ENCODE peak calls at places on chromosomes 11 and 22, in six cellular contexts. One of them, this sample, is unnamed.

GRCh38 chr11:18151581-18151980 is 19.2 kb downstream of the MRGPRX3 start:
- DNase-seq in body of pancreas: no peak
- DNase-seq in MCF 10A: no peak
- DNase-seq in activated naive CD4-positive, alpha-beta T cell: no peak
- DNase-seq in fibroblast of the conjunctiva: no peak
- DNase-seq in stimulated activated CD4-positive, alpha-beta T cell treated with anti-CD3 and anti-CD28 coated beads, TNF-alpha, amount 100 ng/mL, for 1 hour: no peak
- DNase-seq in this sample: no peak

GRCh38 chr11:111456086-111456858 is 55.9 kb downstream of the BTG4 start:
- DNase-seq in body of pancreas: no peak
- DNase-seq in MCF 10A: no peak
- DNase-seq in activated naive CD4-positive, alpha-beta T cell: no peak
- DNase-seq in fibroblast of the conjunctiva: no peak
- DNase-seq in stimulated activated CD4-positive, alpha-beta T cell treated with anti-CD3 and anti-CD28 coated beads, TNF-alpha, amount 100 ng/mL, for 1 hour: no peak
- DNase-seq in this sample: no peak

GRCh38 chr22:49057910-49058309 is 769.8 kb downstream of the BRD1 start:
- DNase-seq in body of pancreas: no peak
- DNase-seq in MCF 10A: no peak
- DNase-seq in activated naive CD4-positive, alpha-beta T cell: no peak
- DNase-seq in fibroblast of the conjunctiva: no peak
- DNase-seq in stimulated activated CD4-positive, alpha-beta T cell treated with anti-CD3 and anti-CD28 coated beads, TNF-alpha, amount 100 ng/mL, for 1 hour: no peak
- DNase-seq in this sample: no peak

GRCh38 chr11:14618060-14618459 is 25.5 kb upstream of the PDE3B start:
- DNase-seq in body of pancreas: no peak
- DNase-seq in MCF 10A: no peak
- DNase-seq in activated naive CD4-positive, alpha-beta T cell: no peak
- DNase-seq in fibroblast of the conjunctiva: no peak
- DNase-seq in stimulated activated CD4-positive, alpha-beta T cell treated with anti-CD3 and anti-CD28 coated beads, TNF-alpha, amount 100 ng/mL, for 1 hour: no peak
- DNase-seq in this sample: peak

GRCh38 chr11:132631956-132632355 is 900.3 kb downstream of the OPCML start:
- DNase-seq in body of pancreas: no peak
- DNase-seq in MCF 10A: no peak
- DNase-seq in activated naive CD4-positive, alpha-beta T cell: no peak
- DNase-seq in fibroblast of the conjunctiva: no peak
- DNase-seq in stimulated activated CD4-positive, alpha-beta T cell treated with anti-CD3 and anti-CD28 coated beads, TNF-alpha, amount 100 ng/mL, for 1 hour: no peak
- DNase-seq in this sample: no peak

GRCh38 chr11:47946682-47947575 is 33.4 kb upstream of the PTPRJ start:
- DNase-seq in body of pancreas: peak
- DNase-seq in MCF 10A: peak
- DNase-seq in activated naive CD4-positive, alpha-beta T cell: no peak
- DNase-seq in fibroblast of the conjunctiva: peak
- DNase-seq in stimulated activated CD4-positive, alpha-beta T cell treated with anti-CD3 and anti-CD28 coated beads, TNF-alpha, amount 100 ng/mL, for 1 hour: no peak
- DNase-seq in this sample: no peak

GRCh38 chr11:64409707-64410395 is 50.9 kb downstream of the RPS6KA4 start:
- DNase-seq in body of pancreas: no peak
- DNase-seq in MCF 10A: no peak
- DNase-seq in activated naive CD4-positive, alpha-beta T cell: no peak
- DNase-seq in fibroblast of the conjunctiva: no peak
- DNase-seq in stimulated activated CD4-positive, alpha-beta T cell treated with anti-CD3 and anti-CD28 coated beads, TNF-alpha, amount 100 ng/mL, for 1 hour: no peak
- DNase-seq in this sample: no peak

GRCh38 chr11:15278129-15278528 is 163.4 kb downstream of the INSC start:
- DNase-seq in body of pancreas: no peak
- DNase-seq in MCF 10A: no peak
- DNase-seq in activated naive CD4-positive, alpha-beta T cell: no peak
- DNase-seq in fibroblast of the conjunctiva: no peak
- DNase-seq in stimulated activated CD4-positive, alpha-beta T cell treated with anti-CD3 and anti-CD28 coated beads, TNF-alpha, amount 100 ng/mL, for 1 hour: no peak
- DNase-seq in this sample: no peak

GRCh38 chr22:33684059-33684458 is 236.2 kb downstream of the LARGE1 start:
- DNase-seq in body of pancreas: no peak
- DNase-seq in MCF 10A: no peak
- DNase-seq in activated naive CD4-positive, alpha-beta T cell: no peak
- DNase-seq in fibroblast of the conjunctiva: no peak
- DNase-seq in stimulated activated CD4-positive, alpha-beta T cell treated with anti-CD3 and anti-CD28 coated beads, TNF-alpha, amount 100 ng/mL, for 1 hour: no peak
- DNase-seq in this sample: no peak

GRCh38 chr22:48919187-48919590 is 908.5 kb downstream of the BRD1 start:
- DNase-seq in body of pancreas: no peak
- DNase-seq in MCF 10A: no peak
- DNase-seq in activated naive CD4-positive, alpha-beta T cell: no peak
- DNase-seq in fibroblast of the conjunctiva: no peak
- DNase-seq in stimulated activated CD4-positive, alpha-beta T cell treated with anti-CD3 and anti-CD28 coated beads, TNF-alpha, amount 100 ng/mL, for 1 hour: no peak
- DNase-seq in this sample: no peak

GRCh38 chr22:19503869-19504268 is 20.3 kb downstream of the CLDN5 start:
- DNase-seq in body of pancreas: no peak
- DNase-seq in MCF 10A: no peak
- DNase-seq in activated naive CD4-positive, alpha-beta T cell: no peak
- DNase-seq in fibroblast of the conjunctiva: no peak
- DNase-seq in stimulated activated CD4-positive, alpha-beta T cell treated with anti-CD3 and anti-CD28 coated beads, TNF-alpha, amount 100 ng/mL, for 1 hour: no peak
- DNase-seq in this sample: no peak

GRCh38 chr22:24698266-24698926 is 76.1 kb downstream of the PIWIL3 start:
- DNase-seq in body of pancreas: no peak
- DNase-seq in MCF 10A: no peak
- DNase-seq in activated naive CD4-positive, alpha-beta T cell: no peak
- DNase-seq in fibroblast of the conjunctiva: no peak
- DNase-seq in stimulated activated CD4-positive, alpha-beta T cell treated with anti-CD3 and anti-CD28 coated beads, TNF-alpha, amount 100 ng/mL, for 1 hour: no peak
- DNase-seq in this sample: no peak

GRCh38 chr22:50219800-50220602 is 19.2 kb downstream of the SELENOO start:
- DNase-seq in body of pancreas: no peak
- DNase-seq in MCF 10A: no peak
- DNase-seq in activated naive CD4-positive, alpha-beta T cell: no peak
- DNase-seq in fibroblast of the conjunctiva: no peak
- DNase-seq in stimulated activated CD4-positive, alpha-beta T cell treated with anti-CD3 and anti-CD28 coated beads, TNF-alpha, amount 100 ng/mL, for 1 hour: no peak
- DNase-seq in this sample: no peak

GRCh38 chr11:115585361-115586024 is 81.3 kb upstream of the CADM1 start:
- DNase-seq in body of pancreas: no peak
- DNase-seq in MCF 10A: no peak
- DNase-seq in activated naive CD4-positive, alpha-beta T cell: no peak
- DNase-seq in fibroblast of the conjunctiva: no peak
- DNase-seq in stimulated activated CD4-positive, alpha-beta T cell treated with anti-CD3 and anti-CD28 coated beads, TNF-alpha, amount 100 ng/mL, for 1 hour: no peak
- DNase-seq in this sample: no peak

GRCh38 chr11:3786781-3787428 is 10.4 kb downstream of the NUP98 start:
- DNase-seq in body of pancreas: no peak
- DNase-seq in MCF 10A: no peak
- DNase-seq in activated naive CD4-positive, alpha-beta T cell: no peak
- DNase-seq in fibroblast of the conjunctiva: no peak
- DNase-seq in stimulated activated CD4-positive, alpha-beta T cell treated with anti-CD3 and anti-CD28 coated beads, TNF-alpha, amount 100 ng/mL, for 1 hour: no peak
- DNase-seq in this sample: no peak

GRCh38 chr22:42162728-42163489 is 32.3 kb upstream of the CYP2D6 start:
- DNase-seq in body of pancreas: no peak
- DNase-seq in MCF 10A: peak
- DNase-seq in activated naive CD4-positive, alpha-beta T cell: no peak
- DNase-seq in fibroblast of the conjunctiva: no peak
- DNase-seq in stimulated activated CD4-positive, alpha-beta T cell treated with anti-CD3 and anti-CD28 coated beads, TNF-alpha, amount 100 ng/mL, for 1 hour: no peak
- DNase-seq in this sample: no peak

GRCh38 chr22:19555651-19556050 is 31.4 kb upstream of the CLDN5 start:
- DNase-seq in body of pancreas: no peak
- DNase-seq in MCF 10A: no peak
- DNase-seq in activated naive CD4-positive, alpha-beta T cell: no peak
- DNase-seq in fibroblast of the conjunctiva: no peak
- DNase-seq in stimulated activated CD4-positive, alpha-beta T cell treated with anti-CD3 and anti-CD28 coated beads, TNF-alpha, amount 100 ng/mL, for 1 hour: no peak
- DNase-seq in this sample: no peak

GRCh38 chr11:114179234-114179941 is 116.8 kb upstream of the NNMT start:
- DNase-seq in body of pancreas: peak
- DNase-seq in MCF 10A: peak
- DNase-seq in activated naive CD4-positive, alpha-beta T cell: no peak
- DNase-seq in fibroblast of the conjunctiva: peak
- DNase-seq in stimulated activated CD4-positive, alpha-beta T cell treated with anti-CD3 and anti-CD28 coated beads, TNF-alpha, amount 100 ng/mL, for 1 hour: no peak
- DNase-seq in this sample: no peak

GRCh38 chr22:27930246-27931060 is 11.4 kb upstream of the PITPNB start:
- DNase-seq in body of pancreas: no peak
- DNase-seq in MCF 10A: peak
- DNase-seq in activated naive CD4-positive, alpha-beta T cell: no peak
- DNase-seq in fibroblast of the conjunctiva: no peak
- DNase-seq in stimulated activated CD4-positive, alpha-beta T cell treated with anti-CD3 and anti-CD28 coated beads, TNF-alpha, amount 100 ng/mL, for 1 hour: no peak
- DNase-seq in this sample: no peak

GRCh38 chr11:17979770-17980371 is 33.0 kb downstream of the SERGEF start:
- DNase-seq in body of pancreas: peak
- DNase-seq in MCF 10A: peak
- DNase-seq in activated naive CD4-positive, alpha-beta T cell: no peak
- DNase-seq in fibroblast of the conjunctiva: no peak
- DNase-seq in stimulated activated CD4-positive, alpha-beta T cell treated with anti-CD3 and anti-CD28 coated beads, TNF-alpha, amount 100 ng/mL, for 1 hour: no peak
- DNase-seq in this sample: peak

GRCh38 chr11:67698247-67698646 is 23.8 kb upstream of the ALDH3B2 start:
- DNase-seq in body of pancreas: no peak
- DNase-seq in MCF 10A: peak
- DNase-seq in activated naive CD4-positive, alpha-beta T cell: no peak
- DNase-seq in fibroblast of the conjunctiva: no peak
- DNase-seq in stimulated activated CD4-positive, alpha-beta T cell treated with anti-CD3 and anti-CD28 coated beads, TNF-alpha, amount 100 ng/mL, for 1 hour: no peak
- DNase-seq in this sample: peak

GRCh38 chr11:65496304-65497140 is 2.3 kb upstream of the MALAT1 start:
- DNase-seq in body of pancreas: no peak
- DNase-seq in MCF 10A: peak
- DNase-seq in activated naive CD4-positive, alpha-beta T cell: no peak
- DNase-seq in fibroblast of the conjunctiva: no peak
- DNase-seq in stimulated activated CD4-positive, alpha-beta T cell treated with anti-CD3 and anti-CD28 coated beads, TNF-alpha, amount 100 ng/mL, for 1 hour: no peak
- DNase-seq in this sample: no peak

GRCh38 chr11:130832571-130833432 is 83.5 kb downstream of the SNX19 start:
- DNase-seq in body of pancreas: no peak
- DNase-seq in MCF 10A: no peak
- DNase-seq in activated naive CD4-positive, alpha-beta T cell: no peak
- DNase-seq in fibroblast of the conjunctiva: no peak
- DNase-seq in stimulated activated CD4-positive, alpha-beta T cell treated with anti-CD3 and anti-CD28 coated beads, TNF-alpha, amount 100 ng/mL, for 1 hour: no peak
- DNase-seq in this sample: no peak

GRCh38 chr22:33568934-33569496 is 351.3 kb downstream of the LARGE1 start:
- DNase-seq in body of pancreas: no peak
- DNase-seq in MCF 10A: no peak
- DNase-seq in activated naive CD4-positive, alpha-beta T cell: no peak
- DNase-seq in fibroblast of the conjunctiva: no peak
- DNase-seq in stimulated activated CD4-positive, alpha-beta T cell treated with anti-CD3 and anti-CD28 coated beads, TNF-alpha, amount 100 ng/mL, for 1 hour: no peak
- DNase-seq in this sample: no peak

GRCh38 chr11:79081441-79082124 is 359.2 kb downstream of the TENM4 start:
- DNase-seq in body of pancreas: no peak
- DNase-seq in MCF 10A: no peak
- DNase-seq in activated naive CD4-positive, alpha-beta T cell: no peak
- DNase-seq in fibroblast of the conjunctiva: no peak
- DNase-seq in stimulated activated CD4-positive, alpha-beta T cell treated with anti-CD3 and anti-CD28 coated beads, TNF-alpha, amount 100 ng/mL, for 1 hour: no peak
- DNase-seq in this sample: no peak

GRCh38 chr11:103987631-103988594 is 48.5 kb upstream of the DDI1 start:
- DNase-seq in body of pancreas: no peak
- DNase-seq in MCF 10A: no peak
- DNase-seq in activated naive CD4-positive, alpha-beta T cell: no peak
- DNase-seq in fibroblast of the conjunctiva: no peak
- DNase-seq in stimulated activated CD4-positive, alpha-beta T cell treated with anti-CD3 and anti-CD28 coated beads, TNF-alpha, amount 100 ng/mL, for 1 hour: no peak
- DNase-seq in this sample: no peak

GRCh38 chr11:42772886-42773285 is 538.9 kb upstream of the API5 start:
- DNase-seq in body of pancreas: no peak
- DNase-seq in MCF 10A: no peak
- DNase-seq in activated naive CD4-positive, alpha-beta T cell: no peak
- DNase-seq in fibroblast of the conjunctiva: no peak
- DNase-seq in stimulated activated CD4-positive, alpha-beta T cell treated with anti-CD3 and anti-CD28 coated beads, TNF-alpha, amount 100 ng/mL, for 1 hour: no peak
- DNase-seq in this sample: no peak

GRCh38 chr11:122441702-122442092 is 213.8 kb upstream of the UBASH3B start:
- DNase-seq in body of pancreas: no peak
- DNase-seq in MCF 10A: no peak
- DNase-seq in activated naive CD4-positive, alpha-beta T cell: no peak
- DNase-seq in fibroblast of the conjunctiva: no peak
- DNase-seq in stimulated activated CD4-positive, alpha-beta T cell treated with anti-CD3 and anti-CD28 coated beads, TNF-alpha, amount 100 ng/mL, for 1 hour: no peak
- DNase-seq in this sample: no peak

GRCh38 chr11:2576536-2576935 is 123.3 kb downstream of the KCNQ1OT1 start:
- DNase-seq in body of pancreas: peak
- DNase-seq in MCF 10A: no peak
- DNase-seq in activated naive CD4-positive, alpha-beta T cell: no peak
- DNase-seq in fibroblast of the conjunctiva: no peak
- DNase-seq in stimulated activated CD4-positive, alpha-beta T cell treated with anti-CD3 and anti-CD28 coated beads, TNF-alpha, amount 100 ng/mL, for 1 hour: no peak
- DNase-seq in this sample: no peak

GRCh38 chr11:62449451-62449851 is 30.6 kb downstream of the SCGB1A1 start:
- DNase-seq in body of pancreas: peak
- DNase-seq in MCF 10A: peak
- DNase-seq in activated naive CD4-positive, alpha-beta T cell: no peak
- DNase-seq in fibroblast of the conjunctiva: no peak
- DNase-seq in stimulated activated CD4-positive, alpha-beta T cell treated with anti-CD3 and anti-CD28 coated beads, TNF-alpha, amount 100 ng/mL, for 1 hour: no peak
- DNase-seq in this sample: no peak

GRCh38 chr11:132683602-132684001 is 848.7 kb downstream of the OPCML start:
- DNase-seq in body of pancreas: no peak
- DNase-seq in MCF 10A: peak
- DNase-seq in activated naive CD4-positive, alpha-beta T cell: no peak
- DNase-seq in fibroblast of the conjunctiva: no peak
- DNase-seq in stimulated activated CD4-positive, alpha-beta T cell treated with anti-CD3 and anti-CD28 coated beads, TNF-alpha, amount 100 ng/mL, for 1 hour: no peak
- DNase-seq in this sample: peak

GRCh38 chr11:65454311-65454695 is 31.7 kb downstream of the NEAT1 start:
- DNase-seq in body of pancreas: no peak
- DNase-seq in MCF 10A: no peak
- DNase-seq in activated naive CD4-positive, alpha-beta T cell: no peak
- DNase-seq in fibroblast of the conjunctiva: no peak
- DNase-seq in stimulated activated CD4-positive, alpha-beta T cell treated with anti-CD3 and anti-CD28 coated beads, TNF-alpha, amount 100 ng/mL, for 1 hour: no peak
- DNase-seq in this sample: no peak

GRCh38 chr11:9525116-9525515 is 48.4 kb upstream of the WEE1 start:
- DNase-seq in body of pancreas: no peak
- DNase-seq in MCF 10A: no peak
- DNase-seq in activated naive CD4-positive, alpha-beta T cell: no peak
- DNase-seq in fibroblast of the conjunctiva: no peak
- DNase-seq in stimulated activated CD4-positive, alpha-beta T cell treated with anti-CD3 and anti-CD28 coated beads, TNF-alpha, amount 100 ng/mL, for 1 hour: no peak
- DNase-seq in this sample: no peak

GRCh38 chr11:6876325-6876724 is at the start of gene OR10A4:
- DNase-seq in body of pancreas: no peak
- DNase-seq in MCF 10A: no peak
- DNase-seq in activated naive CD4-positive, alpha-beta T cell: no peak
- DNase-seq in fibroblast of the conjunctiva: no peak
- DNase-seq in stimulated activated CD4-positive, alpha-beta T cell treated with anti-CD3 and anti-CD28 coated beads, TNF-alpha, amount 100 ng/mL, for 1 hour: no peak
- DNase-seq in this sample: no peak

GRCh38 chr22:28268176-28268575 is 349.1 kb upstream of the PITPNB start:
- DNase-seq in body of pancreas: no peak
- DNase-seq in MCF 10A: no peak
- DNase-seq in activated naive CD4-positive, alpha-beta T cell: no peak
- DNase-seq in fibroblast of the conjunctiva: no peak
- DNase-seq in stimulated activated CD4-positive, alpha-beta T cell treated with anti-CD3 and anti-CD28 coated beads, TNF-alpha, amount 100 ng/mL, for 1 hour: no peak
- DNase-seq in this sample: no peak

GRCh38 chr11:10605941-10606381 is 37.5 kb upstream of the LYVE1 start:
- DNase-seq in body of pancreas: no peak
- DNase-seq in MCF 10A: peak
- DNase-seq in activated naive CD4-positive, alpha-beta T cell: no peak
- DNase-seq in fibroblast of the conjunctiva: peak
- DNase-seq in stimulated activated CD4-positive, alpha-beta T cell treated with anti-CD3 and anti-CD28 coated beads, TNF-alpha, amount 100 ng/mL, for 1 hour: no peak
- DNase-seq in this sample: peak

GRCh38 chr22:41003041-41003440 is 51.9 kb downstream of the RBX1 start:
- DNase-seq in body of pancreas: peak
- DNase-seq in MCF 10A: no peak
- DNase-seq in activated naive CD4-positive, alpha-beta T cell: no peak
- DNase-seq in fibroblast of the conjunctiva: no peak
- DNase-seq in stimulated activated CD4-positive, alpha-beta T cell treated with anti-CD3 and anti-CD28 coated beads, TNF-alpha, amount 100 ng/mL, for 1 hour: no peak
- DNase-seq in this sample: peak